ENCODE peak calls at places on chromosomes 7 and 10, in nine cellular contexts. M, B, A, Z, X, N, O, L and I are unnamed samples.

GRCh38 chr10:119505588-119506315 is 36.8 kb downstream of the RGS10 start:
- DNase-seq in X (no peak), A (no peak), L (no peak), Z (no peak), N (no peak), B (no peak), O (no peak), M (no peak), I (no peak)

GRCh38 chr7:5469375-5470166 is 45.9 kb upstream of the TNRC18 start:
- DNase-seq in M (no peak), O (no peak), X (no peak), L (no peak), B (no peak), N (no peak), A (peak), Z (no peak), I (no peak)

GRCh38 chr7:122310119-122311021 is 5.8 kb upstream of the FEZF1 start:
- DNase-seq in Z (no peak), A (no peak), O (no peak), M (no peak), N (no peak), B (no peak), X (no peak), L (peak), I (no peak)

GRCh38 chr10:124539935-124540641 is 78.5 kb downstream of the LHPP start:
- DNase-seq in X (peak), N (peak), B (no peak), Z (no peak), A (peak), M (no peak), L (peak), O (peak), I (peak)

GRCh38 chr7:134777908-134778580 is 1.4 kb upstream of the CALD1 start:
- DNase-seq in Z (no peak), X (no peak), M (no peak), N (no peak), B (no peak), O (no peak), A (no peak), L (no peak), I (no peak)

GRCh38 chr7:148084138-148084537 is 506.4 kb upstream of the C7orf33 start:
- DNase-seq in X (no peak), Z (peak), N (no peak), A (peak), B (peak), L (peak), M (peak), O (peak), I (peak)

GRCh38 chr7:68216046-68216445 is 1219.4 kb downstream of the TYW1 start:
- DNase-seq in Z (no peak), A (peak), O (no peak), B (no peak), L (no peak), M (peak), N (no peak), X (no peak), I (no peak)

GRCh38 chr7:57775396-57776088 is 325.6 kb downstream of the ZNF716 start:
- DNase-seq in L (no peak), O (no peak), X (no peak), Z (no peak), M (no peak), A (no peak), N (no peak), B (no peak), I (no peak)

GRCh38 chr7:12895296-12895695 is 207.9 kb downstream of the ARL4A start:
- DNase-seq in X (no peak), B (no peak), N (no peak), L (no peak), Z (no peak), M (no peak), A (no peak), O (no peak), I (peak)

GRCh38 chr7:48250441-48250951 is 79.2 kb downstream of the ABCA13 start:
- DNase-seq in Z (peak), A (no peak), O (no peak), B (no peak), L (peak), X (no peak), N (no peak), M (no peak), I (no peak)

GRCh38 chr7:126083014-126083413 is 1153.4 kb upstream of the POT1 start:
- DNase-seq in X (no peak), O (no peak), M (no peak), L (no peak), B (no peak), N (no peak), A (no peak), Z (no peak), I (no peak)

GRCh38 chr10:50396491-50397311 is 145.4 kb upstream of the ASAH2 start:
- DNase-seq in N (no peak), X (no peak), A (no peak), L (no peak), B (no peak), O (no peak), M (no peak), Z (peak), I (no peak)

GRCh38 chr7:44808914-44809393 is 12.5 kb downstream of the PPIA start:
- DNase-seq in M (no peak), B (no peak), X (no peak), O (no peak), L (no peak), N (no peak), Z (no peak), A (no peak), I (no peak)

GRCh38 chr10:122140477-122140902 is 130.6 kb upstream of the BTBD16 start:
- DNase-seq in X (no peak), O (no peak), Z (peak), L (no peak), N (no peak), A (no peak), M (no peak), B (no peak), I (no peak)

GRCh38 chr10:131198843-131199242 is 112.7 kb downstream of the TCERG1L start:
- DNase-seq in N (no peak), M (no peak), L (no peak), B (no peak), A (no peak), Z (no peak), O (no peak), X (no peak), I (no peak)

GRCh38 chr10:75878586-75878985 is 447.2 kb downstream of the LRMDA start:
- DNase-seq in O (no peak), Z (no peak), L (no peak), X (no peak), B (no peak), N (no peak), A (no peak), M (no peak), I (no peak)

GRCh38 chr10:27192284-27192683 is 37.1 kb downstream of the MASTL start:
- DNase-seq in Z (peak), O (no peak), X (no peak), B (no peak), M (peak), A (peak), N (no peak), L (no peak), I (peak)

GRCh38 chr7:17546206-17546998 is 247.9 kb downstream of the AHR start:
- DNase-seq in O (no peak), A (no peak), B (no peak), Z (peak), L (no peak), M (no peak), N (no peak), X (no peak), I (peak)

GRCh38 chr10:50576245-50576815 is 47.4 kb downstream of the SGMS1 start:
- DNase-seq in O (no peak), Z (peak), M (no peak), A (peak), X (no peak), L (no peak), N (no peak), B (no peak), I (peak)

GRCh38 chr7:134315679-134316538 is 821 bp downstream of the SLC35B4 start:
- DNase-seq in Z (peak), A (peak), L (no peak), O (no peak), B (no peak), N (no peak), X (no peak), M (no peak), I (peak)

GRCh38 chr10:69375307-69376151 is 41.2 kb downstream of the TACR2 start:
- DNase-seq in B (peak), Z (no peak), N (no peak), O (no peak), M (no peak), L (peak), A (peak), X (no peak), I (no peak)

GRCh38 chr10:1210667-1211066 is 154.5 kb downstream of the WDR37 start:
- DNase-seq in L (no peak), O (no peak), X (no peak), A (no peak), B (no peak), M (no peak), Z (no peak), N (no peak), I (no peak)

GRCh38 chr10:5305374-5305773 is 59.4 kb upstream of the UCN3 start:
- DNase-seq in N (no peak), A (no peak), Z (no peak), M (no peak), B (no peak), X (no peak), O (no peak), L (no peak), I (no peak)

GRCh38 chr10:22712959-22713852 is 1.2 kb downstream of the PIP4K2A start:
- DNase-seq in B (no peak), L (peak), A (no peak), O (no peak), Z (no peak), M (no peak), N (peak), X (peak), I (no peak)

GRCh38 chr10:15436696-15437095 is 65.6 kb upstream of the FAM171A1 start:
- DNase-seq in L (no peak), A (no peak), O (no peak), M (no peak), N (no peak), B (no peak), Z (peak), X (no peak), I (no peak)

GRCh38 chr10:70379581-70380176 is 2.7 kb downstream of the LRRC20 start:
- DNase-seq in O (no peak), Z (peak), A (no peak), L (peak), X (no peak), M (no peak), B (peak), N (peak), I (no peak)

GRCh38 chr10:20457656-20458055 is 439.5 kb downstream of the NEBL start:
- DNase-seq in O (no peak), X (no peak), L (no peak), Z (no peak), M (no peak), B (no peak), A (no peak), N (no peak), I (no peak)

GRCh38 chr7:33248663-33249062 is 119.3 kb downstream of the BBS9 start:
- DNase-seq in X (no peak), A (no peak), N (no peak), M (no peak), Z (no peak), B (no peak), L (no peak), O (no peak), I (no peak)

GRCh38 chr10:44010873-44011602 is 362.4 kb upstream of the ZNF32 start:
- DNase-seq in O (no peak), A (no peak), B (no peak), L (no peak), N (peak), X (no peak), M (no peak), Z (no peak), I (no peak)

GRCh38 chr10:34433241-34434076 is 381.6 kb downstream of the PARD3 start:
- DNase-seq in A (no peak), Z (peak), O (no peak), B (no peak), L (no peak), M (peak), X (no peak), N (no peak), I (no peak)

GRCh38 chr7:155947051-155947450 is 134.8 kb upstream of the SHH start:
- DNase-seq in A (no peak), M (no peak), N (no peak), O (no peak), Z (peak), X (no peak), L (no peak), B (no peak), I (no peak)

GRCh38 chr7:115749924-115750323 is 280.6 kb downstream of the TFEC start:
- DNase-seq in O (no peak), A (no peak), Z (no peak), N (no peak), B (no peak), X (no peak), M (no peak), L (no peak), I (no peak)

GRCh38 chr7:106757846-106758245 is 96.9 kb upstream of the CCDC71L start:
- DNase-seq in Z (no peak), L (no peak), B (peak), N (no peak), O (no peak), X (no peak), M (no peak), A (peak), I (peak)

GRCh38 chr10:133255323-133255722 is 17.7 kb downstream of the VENTX start:
- DNase-seq in L (no peak), Z (no peak), A (no peak), N (no peak), B (no peak), O (no peak), X (no peak), M (no peak), I (no peak)